ENCODE peak calls at places on chromosomes 11 and 22, in five cellular contexts. Q is dorsolateral prefrontal cortex; B is tibial artery; P is naive thymus-derived CD8-positive, alpha-beta T cell; F is HuH-7.5. U is an unnamed sample.

GRCh38 chr11:19393119-19393518 is 152.4 kb upstream of the E2F8 start:
- DNase-seq in Q (no peak), P (no peak), F (no peak), B (no peak), U (peak; percentile 38)

GRCh38 chr22:24512043-24512442 is 16.9 kb downstream of the UPB1 start:
- DNase-seq in P (no peak), F (no peak), Q (no peak), B (no peak), U (no peak)

GRCh38 chr11:2754008-2754407 is 54.2 kb upstream of the KCNQ1OT1 start:
- DNase-seq in Q (no peak), F (no peak), B (peak; percentile 51), P (no peak), U (no peak)

GRCh38 chr11:47766363-47767227 is 546 bp downstream of the FNBP4 start:
- DNase-seq in B (peak; percentile 82), Q (peak; percentile 75), F (no peak), P (peak; percentile 83), U (peak; percentile 86)

GRCh38 chr11:130771708-130772107 is 144.6 kb downstream of the SNX19 start:
- DNase-seq in P (no peak), B (no peak), Q (no peak), F (no peak), U (no peak)

GRCh38 chr11:71086687-71087258 is 165.6 kb downstream of the SHANK2 start:
- DNase-seq in B (no peak), Q (no peak), F (peak; percentile 84), P (no peak), U (no peak)

GRCh38 chr22:35538801-35539321 is 1.8 kb upstream of the RASD2 start:
- DNase-seq in F (peak; percentile 66), Q (no peak), P (peak; percentile 23), B (no peak), U (no peak)

GRCh38 chr11:75462117-75462653 is 29.2 kb upstream of the KLHL35 start:
- DNase-seq in F (no peak), P (no peak), B (no peak), Q (no peak), U (no peak)

GRCh38 chr22:37887610-37888378 is 18.3 kb upstream of the MICALL1 start:
- DNase-seq in B (no peak), F (no peak), Q (no peak), P (no peak), U (no peak)

GRCh38 chr11:110199184-110199981 is 97.0 kb downstream of the RDX start:
- DNase-seq in F (no peak), B (no peak), P (no peak), Q (no peak), U (peak; percentile 38)

GRCh38 chr22:49767355-49768062 is 60.2 kb downstream of the BRD1 start:
- DNase-seq in P (peak; percentile 46), F (peak; percentile 76), B (peak; percentile 32), Q (no peak), U (no peak)

GRCh38 chr11:19301336-19301735 is 60.6 kb upstream of the E2F8 start:
- DNase-seq in B (no peak), Q (no peak), P (no peak), F (no peak), U (no peak)

GRCh38 chr11:8967159-8967558 is 2.9 kb upstream of the TMEM9B start:
- DNase-seq in P (no peak), B (no peak), Q (no peak), F (no peak), U (no peak)

GRCh38 chr11:110093407-110094297 is 460 bp downstream of the ZC3H12C start:
- DNase-seq in P (no peak), B (peak; percentile 77), Q (peak; percentile 78), F (peak; percentile 10), U (peak; percentile 64)

GRCh38 chr22:19550382-19550781 is 26.2 kb upstream of the CLDN5 start:
- DNase-seq in F (no peak), Q (no peak), P (no peak), B (no peak), U (no peak)

GRCh38 chr22:43848366-43849171 is 13.7 kb downstream of the SULT4A1 start:
- DNase-seq in B (peak; percentile 55), Q (peak; percentile 51), P (no peak), F (no peak), U (no peak)

GRCh38 chr11:1909524-1909923 is 10.0 kb upstream of the TNNT3 start:
- DNase-seq in P (no peak), Q (no peak), B (no peak), F (no peak), U (no peak)

GRCh38 chr11:71507102-71507501 is 20.0 kb upstream of the KRTAP5-7 start:
- DNase-seq in P (no peak), F (no peak), Q (no peak), B (no peak), U (no peak)

GRCh38 chr11:119445356-119445755 is 22.4 kb upstream of the THY1 start:
- DNase-seq in F (no peak), Q (no peak), B (no peak), P (no peak), U (no peak)

GRCh38 chr11:63680842-63681207 is 475 bp upstream of the RTN3 start:
- DNase-seq in P (no peak), B (no peak), Q (peak; percentile 74), F (peak; percentile 72), U (peak; percentile 57)

GRCh38 chr11:67524480-67524808 is 1.2 kb upstream of the CABP2 start:
- DNase-seq in B (no peak), Q (no peak), F (no peak), P (no peak), U (no peak)

GRCh38 chr22:26097840-26098239 is 71.4 kb upstream of the SEZ6L start:
- DNase-seq in Q (no peak), P (no peak), F (no peak), B (no peak), U (no peak)

U was measured in right atrium auricular region.